ENCODE peak calls at places on chromosomes 3 and 15, in ten cellular contexts. S is activated gamma-delta T cell treated with Interleukin-2 at 50 U/mL for 16 hours, K is NCI-H2171, I is frontal cortex, Z is aorta, X is right lobe of liver, O is ACHN, P is H7, J is BJ, C is Karpas-422. G is an unnamed sample.

GRCh38 chr15:89167267-89168176 is 53.9 kb downstream of the RLBP1 start:
- DNase-seq in K (no peak), X (no peak), P (no peak), O (peak), I (no peak), Z (peak), S (no peak), C (no peak), J (peak), G (no peak)

GRCh38 chr3:136595862-136596697 is 156.1 kb downstream of the STAG1 start:
- DNase-seq in O (no peak), P (no peak), I (peak), C (peak), S (no peak), J (no peak), X (no peak), Z (no peak), K (no peak), G (no peak)

GRCh38 chr3:161821591-161821990 is 325.0 kb downstream of the OTOL1 start:
- DNase-seq in Z (no peak), K (no peak), X (peak), P (no peak), S (no peak), O (no peak), C (no peak), J (no peak), I (no peak), G (no peak)

GRCh38 chr15:89421219-89421618 is 75.2 kb downstream of the RHCG start:
- DNase-seq in O (no peak), K (no peak), X (no peak), I (no peak), C (no peak), J (no peak), S (no peak), P (peak), Z (no peak), G (no peak)

GRCh38 chr3:129622418-129622872 is 16.0 kb upstream of the PLXND1 start:
- DNase-seq in P (peak), I (no peak), O (no peak), C (no peak), S (no peak), X (no peak), J (no peak), K (no peak), Z (no peak), G (no peak)

GRCh38 chr15:64931381-64931780 is 19.7 kb downstream of the ANKDD1A start:
- DNase-seq in J (no peak), Z (no peak), K (no peak), C (no peak), S (no peak), I (no peak), O (no peak), P (no peak), X (no peak), G (no peak)

GRCh38 chr15:89998141-89998661 is 2.9 kb upstream of the ZNF710 start:
- DNase-seq in P (peak), C (no peak), S (no peak), Z (no peak), O (peak), I (no peak), X (no peak), J (no peak), K (peak), G (no peak)

GRCh38 chr15:41411441-41411840 is 5.5 kb upstream of the RTF1 start:
- DNase-seq in S (no peak), O (no peak), I (no peak), J (no peak), Z (no peak), P (no peak), K (no peak), X (no peak), C (no peak), G (no peak)

GRCh38 chr15:39154136-39154770 is 426.6 kb upstream of the THBS1 start:
- DNase-seq in C (no peak), X (no peak), Z (no peak), O (peak), J (no peak), S (no peak), I (no peak), P (no peak), K (no peak), G (no peak)

GRCh38 chr3:73523661-73524060 is 101.1 kb downstream of the PDZRN3 start:
- DNase-seq in C (no peak), S (no peak), P (no peak), Z (no peak), J (no peak), X (no peak), O (no peak), K (no peak), I (no peak), G (no peak)

GRCh38 chr15:34693053-34693744 is 61.6 kb downstream of the GJD2 start:
- DNase-seq in K (no peak), J (no peak), S (no peak), O (no peak), Z (no peak), X (no peak), I (no peak), P (no peak), C (no peak), G (no peak)

GRCh38 chr3:124409650-124410275 is 320.5 kb upstream of the UMPS start:
- DNase-seq in K (no peak), Z (no peak), P (no peak), I (no peak), X (no peak), C (no peak), S (no peak), O (peak), J (no peak), G (no peak)

GRCh38 chr3:51799879-51800757 is 21.1 kb upstream of the IQCF6 start:
- DNase-seq in S (peak), Z (no peak), P (no peak), I (peak), J (peak), X (no peak), O (peak), K (peak), C (peak), G (peak)

GRCh38 chr15:31268911-31269784 is 57.5 kb upstream of the KLF13 start:
- DNase-seq in O (no peak), K (no peak), P (no peak), S (peak), X (peak), C (no peak), J (no peak), Z (peak), I (no peak), G (no peak)

GRCh38 chr3:110414851-110415250 is 656.8 kb upstream of the NECTIN3 start:
- DNase-seq in C (no peak), X (no peak), P (no peak), S (no peak), J (peak), K (no peak), O (no peak), Z (no peak), I (no peak), G (no peak)

GRCh38 chr15:51973220-51973619 is 1.6 kb upstream of the LEO1 start:
- DNase-seq in O (no peak), C (no peak), Z (no peak), X (no peak), S (no peak), J (no peak), I (no peak), P (no peak), K (no peak), G (no peak)

GRCh38 chr15:84598993-84599392 is 1.8 kb upstream of the ZSCAN2 start:
- DNase-seq in P (peak), I (peak), O (peak), X (peak), S (no peak), C (peak), J (no peak), Z (no peak), K (no peak), G (no peak)

GRCh38 chr15:95024388-95024787 is 793.0 kb downstream of the MCTP2 start:
- DNase-seq in C (peak), X (no peak), O (peak), K (no peak), S (no peak), I (no peak), Z (no peak), P (peak), J (no peak), G (no peak)

GRCh38 chr15:99014803-99015676 is 7.4 kb upstream of the PGPEP1L start:
- DNase-seq in K (peak), O (peak), C (no peak), I (peak), S (peak), X (no peak), P (peak), J (peak), Z (peak), G (peak)

GRCh38 chr3:132786890-132787289 is 64.7 kb upstream of the NPHP3 start:
- DNase-seq in O (no peak), I (no peak), P (no peak), K (no peak), J (no peak), X (no peak), S (no peak), C (no peak), Z (no peak), G (no peak)

GRCh38 chr3:9301091-9301490 is 51.6 kb upstream of the SRGAP3 start:
- DNase-seq in O (no peak), J (no peak), K (no peak), P (no peak), Z (no peak), C (no peak), X (no peak), S (no peak), I (no peak), G (no peak)

GRCh38 chr15:64430000-64430735 is 30.2 kb upstream of the ZNF609 start:
- DNase-seq in O (no peak), P (peak), J (peak), K (peak), S (peak), Z (no peak), C (no peak), X (no peak), I (no peak), G (peak)

GRCh38 chr3:172840463-172840862 is 89.9 kb downstream of the ECT2 start:
- DNase-seq in Z (no peak), P (no peak), J (no peak), K (no peak), X (no peak), I (no peak), C (no peak), S (no peak), O (no peak), G (no peak)

GRCh38 chr3:24722106-24722505 is 227.5 kb upstream of the THRB start:
- DNase-seq in O (no peak), J (no peak), Z (no peak), K (no peak), P (no peak), X (no peak), C (no peak), S (no peak), I (no peak), G (no peak)

GRCh38 chr3:58299839-58300516 is 6.1 kb upstream of the RPP14 start:
- DNase-seq in I (no peak), C (peak), J (no peak), S (no peak), K (no peak), Z (no peak), P (peak), X (no peak), O (peak), G (no peak)

GRCh38 chr15:94584833-94585244 is 353.5 kb downstream of the MCTP2 start:
- DNase-seq in P (no peak), K (no peak), C (peak), I (no peak), O (no peak), Z (no peak), J (no peak), X (no peak), S (peak), G (no peak)

GRCh38 chr3:187591051-187591450 is 79.1 kb downstream of the SST start:
- DNase-seq in J (no peak), I (no peak), O (no peak), X (no peak), Z (no peak), K (no peak), C (no peak), P (peak), S (no peak), G (no peak)

GRCh38 chr3:195221015-195221853 is 49.7 kb downstream of the XXYLT1 start:
- DNase-seq in J (no peak), K (no peak), O (no peak), P (no peak), C (no peak), Z (peak), X (no peak), I (no peak), S (no peak), G (no peak)

GRCh38 chr3:189517981-189518380 is 113.2 kb upstream of the TP63 start:
- DNase-seq in X (no peak), I (no peak), J (no peak), C (no peak), P (no peak), S (no peak), Z (no peak), O (no peak), K (no peak), G (no peak)

GRCh38 chr15:62545392-62546227 is 380.5 kb upstream of the C2CD4B start:
- DNase-seq in J (peak), C (no peak), X (peak), Z (no peak), K (no peak), P (no peak), I (peak), O (peak), S (no peak), G (no peak)

GRCh38 chr15:70528270-70528706 is 235.1 kb downstream of the UACA start:
- DNase-seq in J (no peak), P (no peak), Z (no peak), I (no peak), S (peak), X (peak), K (no peak), C (peak), O (peak), G (no peak)

GRCh38 chr3:193732391-193732790 is 139.4 kb downstream of the OPA1 start:
- DNase-seq in O (peak), I (no peak), Z (no peak), S (no peak), J (peak), C (no peak), K (no peak), P (no peak), X (no peak), G (no peak)

G was measured in NCI-H1930.